ENCODE peak calls at places on chromosomes 4 and X, in six cellular contexts. L is AG20443; R is HT1080; A is stimulated activated CD8-positive, alpha-beta memory T cell treated with anti-CD3 and anti-CD28 coated beads, Interleukin-7, amount 100 ng/mL, for 4 hours; P is left ventricle myocardium inferior; F is CD4-positive, CD25-positive, alpha-beta regulatory T cell. D is an unnamed sample.

GRCh38 chrX:20409991-20410390 is 143.3 kb upstream of the RPS6KA3 start:
- DNase-seq in L (no peak), R (no peak), A (no peak), P (no peak), F (no peak), D (no peak)

GRCh38 chrX:124406294-124407013 is 60.1 kb downstream of the SH2D1A start:
- DNase-seq in L (peak), R (peak), A (peak), P (no peak), F (peak), D (peak)

GRCh38 chrX:8284131-8284530 is 113.1 kb upstream of the VCX2 start:
- DNase-seq in L (no peak), R (peak), A (no peak), P (no peak), F (no peak), D (no peak)

GRCh38 chr4:184016742-184017668 is 111.9 kb downstream of the STOX2 start:
- DNase-seq in L (no peak), R (no peak), A (no peak), P (no peak), F (no peak), D (no peak)

GRCh38 chr4:1032861-1033260 is 21.4 kb downstream of the FGFRL1 start:
- DNase-seq in L (no peak), R (no peak), A (no peak), P (no peak), F (no peak), D (no peak)

GRCh38 chrX:111490683-111491082 is 20.8 kb upstream of the SERTM2 start:
- DNase-seq in L (no peak), R (no peak), A (no peak), P (no peak), F (no peak), D (peak)

GRCh38 chr4:20370284-20370683 is 118.6 kb downstream of the SLIT2 start:
- DNase-seq in L (no peak), R (no peak), A (no peak), P (no peak), F (no peak), D (no peak)

GRCh38 chr4:3785292-3785565 is 19.0 kb downstream of the ADRA2C start:
- DNase-seq in L (no peak), R (no peak), A (no peak), P (no peak), F (no peak), D (no peak)

GRCh38 chrX:152632445-152633097 is 5.1 kb upstream of the GABRQ start:
- DNase-seq in L (peak), R (peak), A (no peak), P (peak), F (no peak), D (peak)

GRCh38 chr4:183797445-183798248 is 107.5 kb upstream of the STOX2 start:
- DNase-seq in L (peak), R (no peak), A (no peak), P (peak), F (no peak), D (peak)

GRCh38 chrX:54810532-54810931 is 3.0 kb downstream of the MAGED2 start:
- DNase-seq in L (no peak), R (no peak), A (no peak), P (no peak), F (no peak), D (no peak)